ENCODE peak calls at places on chromosomes 12 and 14, in seven cellular contexts. E is CD8-positive, alpha-beta T cell; W is astrocyte of the spinal cord; P is BJ; F is GM12865; K is cardiac fibroblast; D is heart right ventricle. X is an unnamed sample.

GRCh38 chr12:51666696-51667095 is 75.7 kb downstream of the SCN8A start:
- DNase-seq in E (no peak), W (no peak), P (no peak), F (no peak), K (no peak), D (no peak), X (no peak)

GRCh38 chr14:57480044-57480443 is 13.6 kb downstream of the CCDC198 start:
- DNase-seq in E (no peak), W (no peak), P (no peak), F (no peak), K (peak; percentile 10), D (no peak), X (no peak)

GRCh38 chr14:95507174-95507573 is 9.3 kb downstream of the SYNE3 start:
- DNase-seq in E (no peak), W (peak; percentile 90), P (peak; percentile 92), F (no peak), K (peak; percentile 95), D (peak; percentile 75), X (peak; percentile 79)

GRCh38 chr12:104596128-104596799 is 139.5 kb downstream of the CHST11 start:
- DNase-seq in E (no peak), W (peak; percentile 80), P (peak; percentile 84), F (no peak), K (peak; percentile 94), D (peak; percentile 41), X (no peak)

GRCh38 chr14:70698288-70698687 is 56.6 kb downstream of the TTC9 start:
- DNase-seq in E (no peak), W (peak; percentile 32), P (no peak), F (no peak), K (peak; percentile 22), D (no peak), X (peak; percentile 80)

GRCh38 chr14:27958757-27959156 is 807.8 kb upstream of the FOXG1 start:
- DNase-seq in E (no peak), W (no peak), P (no peak), F (no peak), K (no peak), D (no peak), X (no peak)

GRCh38 chr14:64541261-64541970 is 875 bp downstream of the HSPA2 start:
- DNase-seq in E (no peak), W (no peak), P (no peak), F (peak; percentile 24), K (no peak), D (peak; percentile 11), X (no peak)

GRCh38 chr14:54258382-54258781 is 138.4 kb upstream of the CDKN3 start:
- DNase-seq in E (no peak), W (no peak), P (no peak), F (no peak), K (no peak), D (no peak), X (no peak)

GRCh38 chr14:75757644-75758402 is 96.8 kb downstream of the TTLL5 start:
- DNase-seq in E (no peak), W (no peak), P (no peak), F (peak; percentile 43), K (no peak), D (no peak), X (no peak)

GRCh38 chr14:96863327-96863985 is 66.3 kb downstream of the VRK1 start:
- DNase-seq in E (no peak), W (no peak), P (no peak), F (no peak), K (no peak), D (no peak), X (no peak)

GRCh38 chr12:76275511-76276093 is 72.6 kb downstream of the BBS10 start:
- DNase-seq in E (no peak), W (no peak), P (no peak), F (no peak), K (peak; percentile 38), D (no peak), X (no peak)

GRCh38 chr12:6116481-6117021 is 7.9 kb downstream of the VWF start:
- DNase-seq in E (no peak), W (peak; percentile 69), P (no peak), F (no peak), K (peak; percentile 79), D (peak; percentile 60), X (no peak)

DNA sequence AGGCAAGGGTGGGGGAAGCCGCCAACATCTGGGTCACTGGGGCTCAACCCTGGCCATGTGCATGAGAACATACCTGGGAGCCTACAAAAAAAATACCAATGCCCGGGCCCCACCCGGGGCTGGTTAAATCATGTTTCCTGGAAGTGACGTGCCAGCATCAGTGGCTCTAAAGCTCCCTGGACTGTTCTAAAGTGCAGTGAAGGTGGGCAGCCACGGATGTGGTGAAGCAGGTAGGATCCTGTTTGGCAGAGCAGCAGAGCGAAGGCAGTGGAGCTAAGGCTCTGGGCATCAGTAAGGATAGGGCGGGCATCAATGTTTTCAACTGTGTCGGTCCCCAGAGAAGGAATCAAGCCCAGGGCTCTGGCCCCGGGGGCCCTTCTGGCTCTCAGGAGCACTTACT is 525 bp upstream of the GPR68 start:
- DNase-seq in E (peak; percentile 37), W (no peak), P (no peak), F (no peak), K (no peak), D (no peak), X (no peak)
- H3K4me3 ChIP-seq in E (peak overlapping the region; percentile 56), W (no peak overlapping the region), P (no peak overlapping the region), F (no peak overlapping the region), K (no peak overlapping the region), D (no peak overlapping the region), X (no peak overlapping the region)

GRCh38 chr14:93214598-93214997 is 7.5 kb downstream of the UBR7 start:
- DNase-seq in E (no peak), W (no peak), P (no peak), F (no peak), K (no peak), D (no peak), X (no peak)

GRCh38 chr14:93223565-93223964 is 16.5 kb downstream of the UBR7 start:
- DNase-seq in E (no peak), W (no peak), P (no peak), F (no peak), K (no peak), D (no peak), X (no peak)

GRCh38 chr14:93220509-93220908 is 13.5 kb downstream of the UBR7 start:
- DNase-seq in E (no peak), W (no peak), P (no peak), F (no peak), K (no peak), D (no peak), X (no peak)

GRCh38 chr14:93219103-93219726 is 12.2 kb downstream of the UBR7 start:
- DNase-seq in E (no peak), W (peak; percentile 69), P (peak; percentile 6), F (peak; percentile 78), K (peak; percentile 80), D (peak; percentile 28), X (peak; percentile 38)
- TF ChIP-seq CTCF in E (peak; percentile 76), W (peak; percentile 74), P (peak; percentile 66), F (peak; percentile 65), K (peak; percentile 55), D (peak; percentile 45), X (no peak)

DNA sequence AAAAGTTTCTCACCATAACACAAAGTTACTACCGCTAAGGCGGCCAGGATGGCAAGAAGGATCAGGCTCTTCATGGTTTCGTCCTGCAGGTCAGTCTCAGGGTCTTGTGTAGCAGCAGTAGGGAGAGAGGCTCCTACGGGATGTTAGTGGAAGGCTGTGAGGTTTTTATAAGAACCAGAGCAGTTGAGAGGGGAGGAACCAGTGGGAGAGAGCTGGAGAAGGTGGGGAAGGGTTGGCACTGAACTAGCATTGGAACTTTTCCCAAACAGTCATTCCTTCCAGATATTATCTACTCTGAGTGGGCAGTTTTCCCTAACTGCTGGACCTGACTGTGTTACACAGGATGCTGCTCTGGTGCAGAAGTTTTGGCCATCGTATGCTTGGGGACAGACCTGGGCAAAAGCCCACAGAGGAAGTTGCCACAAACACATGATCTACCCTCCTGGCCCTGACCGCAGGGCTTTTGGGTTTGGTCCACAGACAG is at the start of gene MGP:
- DNase-seq in E (no peak), W (peak; percentile 63), P (no peak), F (no peak), K (peak; percentile 99), D (peak; percentile 71), X (no peak)
- H3K4me3 ChIP-seq in E (no peak within 1 kb of the TSS), W (peak within 1 kb of the TSS; percentile 23), P (peak within 1 kb of the TSS; percentile 28), F (no peak within 1 kb of the TSS), K (peak within 1 kb of the TSS; percentile 59), D (peak within 1 kb of the TSS; percentile 2), X (peak within 1 kb of the TSS; percentile 15)

GRCh38 chr12:26121841-26122680 is 2.8 kb downstream of the BHLHE41 start:
- DNase-seq in E (no peak), W (no peak), P (no peak), F (peak; percentile 46), K (peak; percentile 34), D (no peak), X (peak; percentile 88)
- TF ChIP-seq CTCF in E (no peak), W (no peak), P (no peak), F (no peak), K (no peak), D (no peak), X (no peak)

X was measured in left lung.